ENCODE peak calls at places on chromosomes 12 and 14, in eight cellular contexts. U, P, R, V, D, G, F and X are unnamed samples.

GRCh38 chr14:54490448-54490805 is 1.6 kb upstream of the GMFB start:
- DNase-seq in U (no peak), P (no peak), R (no peak), V (no peak), D (no peak), G (no peak), F (no peak), X (no peak)

GRCh38 chr14:28671425-28671824 is 95.2 kb upstream of the FOXG1 start:
- DNase-seq in U (no peak), P (no peak), R (peak), V (peak), D (no peak), G (no peak), F (no peak), X (no peak)

GRCh38 chr14:58061581-58061980 is 90.4 kb downstream of the ARMH4 start:
- DNase-seq in U (no peak), P (no peak), R (no peak), V (no peak), D (no peak), G (no peak), F (no peak), X (no peak)

GRCh38 chr12:49129332-49130150 is 1.7 kb downstream of the TUBA1B start:
- DNase-seq in U (no peak), P (no peak), R (no peak), V (no peak), D (no peak), G (no peak), F (no peak), X (no peak)

GRCh38 chr12:34033628-34034296 is 11.5 kb downstream of the ALG10 start:
- DNase-seq in U (no peak), P (no peak), R (peak), V (no peak), D (no peak), G (no peak), F (peak), X (no peak)

GRCh38 chr12:76863005-76863670 is 15.7 kb downstream of the CSRP2 start:
- DNase-seq in U (no peak), P (no peak), R (peak), V (no peak), D (no peak), G (no peak), F (peak), X (no peak)

GRCh38 chr14:81132492-81132891 is 88.3 kb downstream of the GTF2A1 start:
- DNase-seq in U (no peak), P (no peak), R (no peak), V (no peak), D (no peak), G (no peak), F (no peak), X (no peak)

GRCh38 chr12:110042260-110042659 is 6.1 kb downstream of the C12orf76 start:
- DNase-seq in U (no peak), P (no peak), R (no peak), V (no peak), D (no peak), G (no peak), F (no peak), X (no peak)

GRCh38 chr12:89154743-89155530 is 197.4 kb downstream of the DUSP6 start:
- DNase-seq in U (no peak), P (no peak), R (no peak), V (no peak), D (no peak), G (no peak), F (no peak), X (no peak)

GRCh38 chr14:72559227-72559626 is 334.7 kb downstream of the DPF3 start:
- DNase-seq in U (no peak), P (no peak), R (no peak), V (peak), D (no peak), G (no peak), F (peak), X (no peak)

GRCh38 chr12:570237-570925 is 92.9 kb downstream of the NINJ2 start:
- DNase-seq in U (no peak), P (no peak), R (peak), V (peak), D (no peak), G (peak), F (peak), X (no peak)

GRCh38 chr12:25254271-25254880 is 3.6 kb upstream of the KRAS start:
- DNase-seq in U (no peak), P (no peak), R (no peak), V (no peak), D (no peak), G (no peak), F (peak), X (no peak)

GRCh38 chr14:35299708-35300107 is 7.5 kb downstream of the PSMA6 start:
- DNase-seq in U (no peak), P (no peak), R (no peak), V (no peak), D (no peak), G (no peak), F (no peak), X (no peak)

GRCh38 chr14:72636094-72636493 is 257.8 kb downstream of the DPF3 start:
- DNase-seq in U (no peak), P (no peak), R (no peak), V (no peak), D (no peak), G (no peak), F (no peak), X (no peak)

GRCh38 chr12:46404225-46404631 is 31.7 kb upstream of the SLC38A2 start:
- DNase-seq in U (no peak), P (no peak), R (no peak), V (no peak), D (no peak), G (no peak), F (peak), X (no peak)

GRCh38 chr14:42316746-42317145 is 710.1 kb downstream of the LRFN5 start:
- DNase-seq in U (no peak), P (no peak), R (no peak), V (no peak), D (no peak), G (no peak), F (no peak), X (no peak)

GRCh38 chr12:103505371-103506236 is 9.8 kb upstream of the C12orf42 start:
- DNase-seq in U (no peak), P (no peak), R (no peak), V (peak), D (peak), G (no peak), F (no peak), X (peak)

GRCh38 chr12:92271341-92271740 is 125.7 kb upstream of the BTG1 start:
- DNase-seq in U (no peak), P (no peak), R (no peak), V (no peak), D (no peak), G (no peak), F (no peak), X (no peak)

GRCh38 chr14:58533417-58533816 is 104.3 kb upstream of the DACT1 start:
- DNase-seq in U (no peak), P (no peak), R (peak), V (no peak), D (no peak), G (peak), F (no peak), X (no peak)

GRCh38 chr14:88750945-88751344 is 41.8 kb downstream of the EML5 start:
- DNase-seq in U (no peak), P (no peak), R (no peak), V (no peak), D (no peak), G (no peak), F (no peak), X (no peak)